ENCODE peak calls at places on chromosomes 7 and 10, in four cellular contexts. One of them, this sample, is unnamed.
A peak's percentile ranks its signal among the peaks of the same experiment; 100 is the strongest.

GRCh38 chr7:135337506-135337905 is 103.9 kb downstream of the STRA8 start:
- DNase-seq in hippocampal formation: no peak
- DNase-seq in naive thymus-derived CD4-positive, alpha-beta T cell: no peak
- DNase-seq in heart right ventricle: no peak
- DNase-seq in this sample: no peak

GRCh38 chr7:90595341-90595800 is 750 bp upstream of the CDK14 start:
- DNase-seq in naive thymus-derived CD4-positive, alpha-beta T cell: no peak
- DNase-seq in heart right ventricle: no peak
- DNase-seq in hippocampal formation: no peak
- DNase-seq in this sample: no peak

GRCh38 chr10:16384064-16384463 is 52.7 kb upstream of the PTER start:
- DNase-seq in hippocampal formation: peak; percentile 1
- DNase-seq in naive thymus-derived CD4-positive, alpha-beta T cell: no peak
- DNase-seq in heart right ventricle: no peak
- DNase-seq in this sample: no peak

GRCh38 chr7:31882187-31882586 is 188.0 kb downstream of the PDE1C start:
- DNase-seq in hippocampal formation: peak; percentile 43
- DNase-seq in heart right ventricle: peak; percentile 80
- DNase-seq in naive thymus-derived CD4-positive, alpha-beta T cell: no peak
- DNase-seq in this sample: no peak

GRCh38 chr7:41940760-41941343 is 238.0 kb upstream of the INHBA start:
- DNase-seq in hippocampal formation: peak; percentile 72
- DNase-seq in naive thymus-derived CD4-positive, alpha-beta T cell: peak; percentile 34
- DNase-seq in heart right ventricle: peak; percentile 68
- DNase-seq in this sample: peak; percentile 68

GRCh38 chr7:151559557-151560183 is 40.0 kb upstream of the RHEB start:
- DNase-seq in naive thymus-derived CD4-positive, alpha-beta T cell: no peak
- DNase-seq in hippocampal formation: no peak
- DNase-seq in heart right ventricle: no peak
- DNase-seq in this sample: no peak

GRCh38 chr10:133391761-133392518 is 2.0 kb upstream of the MTG1 start:
- DNase-seq in naive thymus-derived CD4-positive, alpha-beta T cell: no peak
- DNase-seq in heart right ventricle: no peak
- DNase-seq in hippocampal formation: no peak
- DNase-seq in this sample: no peak

GRCh38 chr7:35249537-35249907 is 4.4 kb downstream of the TBX20 start:
- DNase-seq in naive thymus-derived CD4-positive, alpha-beta T cell: no peak
- DNase-seq in hippocampal formation: no peak
- DNase-seq in heart right ventricle: no peak
- DNase-seq in this sample: no peak

GRCh38 chr7:2116903-2117680 is 115.7 kb downstream of the MAD1L1 start:
- DNase-seq in hippocampal formation: peak; percentile 50
- DNase-seq in heart right ventricle: peak; percentile 79
- DNase-seq in naive thymus-derived CD4-positive, alpha-beta T cell: no peak
- DNase-seq in this sample: peak; percentile 74

GRCh38 chr7:32298403-32299132 is 191.6 kb downstream of the LSM5 start:
- DNase-seq in hippocampal formation: no peak
- DNase-seq in naive thymus-derived CD4-positive, alpha-beta T cell: no peak
- DNase-seq in heart right ventricle: peak; percentile 17
- DNase-seq in this sample: no peak

GRCh38 chr10:117162093-117163021 is 24.3 kb upstream of the VAX1 start:
- DNase-seq in hippocampal formation: no peak
- DNase-seq in naive thymus-derived CD4-positive, alpha-beta T cell: no peak
- DNase-seq in heart right ventricle: no peak
- DNase-seq in this sample: no peak

GRCh38 chr10:23063387-23064287 is 31.7 kb upstream of the MSRB2 start:
- DNase-seq in hippocampal formation: no peak
- DNase-seq in naive thymus-derived CD4-positive, alpha-beta T cell: no peak
- DNase-seq in heart right ventricle: no peak
- DNase-seq in this sample: peak; percentile 0

GRCh38 chr7:305410-306151 is 15.6 kb downstream of the FOXL3 start:
- DNase-seq in heart right ventricle: no peak
- DNase-seq in hippocampal formation: no peak
- DNase-seq in naive thymus-derived CD4-positive, alpha-beta T cell: no peak
- DNase-seq in this sample: no peak

GRCh38 chr7:26145236-26145635 is 6.8 kb upstream of the NFE2L3 start:
- DNase-seq in naive thymus-derived CD4-positive, alpha-beta T cell: no peak
- DNase-seq in heart right ventricle: no peak
- DNase-seq in hippocampal formation: no peak
- DNase-seq in this sample: no peak

This sample was measured in substantia nigra.